ENCODE peak calls at places on chromosomes 1 and 21, in ten cellular contexts. Q is CD4-positive, CD25-positive, alpha-beta regulatory T cell; B is iPS DF 6.9; U is substantia nigra; T is endothelial cell of umbilical vein; Z is astrocyte; E is tibial nerve; L is foreskin keratinocyte; J is left ventricle myocardium inferior; G is uterus. A is an unnamed sample.

GRCh38 chr1:147245586-147246021 is 3.1 kb downstream of the CHD1L start:
- DNase-seq in J (no peak), E (no peak), G (no peak), L (no peak), B (no peak), Z (no peak), T (no peak), U (no peak), Q (no peak), A (no peak)

GRCh38 chr1:88877382-88877825 is 14.0 kb downstream of the GTF2B start:
- DNase-seq in L (peak), J (no peak), G (no peak), Z (peak), T (peak), Q (no peak), U (no peak), E (no peak), B (no peak), A (no peak)

GRCh38 chr1:154812911-154813816 is 56.9 kb downstream of the KCNN3 start:
- DNase-seq in Q (no peak), U (no peak), B (no peak), J (peak), G (peak), T (no peak), Z (peak), L (peak), E (no peak), A (peak)

GRCh38 chr1:56326056-56326455 is 253.3 kb downstream of the PLPP3 start:
- DNase-seq in U (no peak), L (no peak), Z (peak), Q (no peak), J (no peak), T (peak), E (no peak), G (no peak), B (no peak), A (no peak)

GRCh38 chr21:27776925-27777553 is 810.2 kb upstream of the ADAMTS5 start:
- DNase-seq in J (peak), T (no peak), L (no peak), Z (no peak), E (no peak), G (peak), U (no peak), B (no peak), Q (no peak), A (peak)

GRCh38 chr1:164504699-164505098 is 54.3 kb upstream of the PBX1 start:
- DNase-seq in B (no peak), G (no peak), J (no peak), U (no peak), E (no peak), Z (no peak), L (peak), T (no peak), Q (no peak), A (no peak)

GRCh38 chr1:183096889-183097288 is 73.7 kb downstream of the LAMC1 start:
- DNase-seq in E (no peak), G (peak), J (no peak), T (no peak), Q (no peak), Z (peak), B (no peak), U (no peak), L (no peak), A (no peak)

GRCh38 chr1:201042663-201043461 is 19.3 kb upstream of the KIF21B start:
- DNase-seq in Q (peak), G (peak), L (peak), E (peak), J (peak), Z (peak), B (no peak), U (peak), T (peak), A (peak)

GRCh38 chr1:229035054-229035747 is 235.7 kb upstream of the RAB4A start:
- DNase-seq in G (no peak), E (no peak), U (no peak), T (no peak), B (no peak), Q (no peak), J (no peak), Z (no peak), L (no peak), A (no peak)

GRCh38 chr1:62304975-62305374 is 14.3 kb downstream of the KANK4 start:
- DNase-seq in G (no peak), Z (no peak), U (no peak), T (no peak), B (no peak), L (no peak), Q (no peak), J (no peak), E (no peak), A (no peak)

GRCh38 chr1:62306065-62306464 is 13.2 kb downstream of the KANK4 start:
- DNase-seq in L (no peak), Q (no peak), B (no peak), U (no peak), E (no peak), Z (no peak), J (no peak), G (no peak), T (no peak), A (no peak)

GRCh38 chr1:62307516-62308492 is 11.4 kb downstream of the KANK4 start:
- DNase-seq in Q (no peak), E (no peak), Z (no peak), U (no peak), T (no peak), J (no peak), L (no peak), G (no peak), B (no peak), A (no peak)

GRCh38 chr1:62301726-62302390 is 17.4 kb downstream of the KANK4 start:
- DNase-seq in B (no peak), Q (no peak), T (no peak), G (no peak), Z (no peak), J (no peak), E (no peak), L (no peak), U (no peak), A (no peak)

GRCh38 chr1:62304515-62304914 is 14.7 kb downstream of the KANK4 start:
- DNase-seq in Z (no peak), T (no peak), G (no peak), U (no peak), E (no peak), L (no peak), B (no peak), Q (no peak), J (no peak), A (no peak)
- H3K27ac ChIP-seq in Z (no peak), T (no peak), G (no peak), U (no peak), E (peak), L (no peak), B (no peak), Q (no peak), J (no peak), A (no peak)

GRCh38 chr1:205144046-205144720 is 22.4 kb upstream of the RBBP5 start:
- DNase-seq in U (no peak), J (no peak), G (no peak), T (no peak), E (no peak), L (no peak), Q (no peak), Z (no peak), B (no peak), A (no peak)
- H3K27ac ChIP-seq in U (no peak), J (peak), G (no peak), T (peak), E (no peak), L (no peak), Q (no peak), Z (peak), B (no peak), A (no peak)

GRCh38 chr1:71081697-71082080 is 854 bp upstream of the ZRANB2 start:
- DNase-seq in B (no peak), Q (no peak), G (peak), Z (no peak), L (no peak), U (no peak), E (no peak), J (peak), T (no peak), A (peak)
- H3K27ac ChIP-seq in B (no peak), Q (peak), G (peak), Z (peak), L (peak), U (no peak), E (peak), J (peak), T (no peak), A (no peak)

GRCh38 chr1:227778401-227778947 is 37.0 kb upstream of the PRSS38 start:
- DNase-seq in G (no peak), E (peak), Z (peak), B (no peak), Q (no peak), U (no peak), J (no peak), T (no peak), L (no peak), A (no peak)

GRCh38 chr1:227779021-227779441 is 36.4 kb upstream of the PRSS38 start:
- DNase-seq in B (no peak), J (no peak), G (no peak), L (no peak), Z (no peak), Q (no peak), U (no peak), T (no peak), E (peak), A (no peak)

GRCh38 chr1:227780101-227781044 is 35.1 kb upstream of the PRSS38 start:
- DNase-seq in Q (no peak), E (peak), G (no peak), U (no peak), T (no peak), Z (no peak), J (no peak), L (no peak), B (no peak), A (no peak)

GRCh38 chr1:227781314-227781930 is 34.1 kb upstream of the PRSS38 start:
- DNase-seq in T (no peak), G (no peak), B (no peak), Z (no peak), E (no peak), U (no peak), L (no peak), J (no peak), Q (no peak), A (no peak)

DNA sequence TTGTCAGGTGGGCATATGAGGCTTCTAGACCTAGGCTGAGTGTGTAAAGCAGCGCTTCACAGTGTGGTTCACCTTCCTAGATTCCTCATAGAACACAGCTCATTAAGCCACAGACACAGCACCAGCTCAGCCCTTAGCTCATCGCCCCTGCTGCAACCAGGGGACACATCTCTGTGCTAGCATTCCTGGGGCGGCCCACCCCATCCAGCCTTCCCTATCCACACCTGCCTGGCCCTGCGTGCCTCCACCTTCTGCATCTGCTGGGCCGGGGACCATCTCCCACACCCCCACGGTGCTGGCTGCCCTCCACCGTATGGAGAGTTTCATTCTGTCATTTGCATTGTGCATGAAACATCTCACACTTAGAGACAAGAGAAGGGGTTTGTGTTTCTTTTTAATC is 35.8 kb upstream of the PRSS38 start:
- DNase-seq in B (no peak), T (no peak), Q (no peak), U (no peak), G (no peak), E (peak), Z (no peak), J (no peak), L (no peak), A (no peak)
- H3K27ac ChIP-seq in B (no peak), T (no peak), Q (no peak), U (no peak), G (no peak), E (no peak), Z (no peak), J (no peak), L (no peak), A (no peak)

GRCh38 chr1:67463298-67463960 is 33.2 kb upstream of the SERBP1 start:
- DNase-seq in E (no peak), U (no peak), G (no peak), B (no peak), J (no peak), Q (no peak), T (no peak), L (no peak), Z (no peak), A (no peak)
- H3K27ac ChIP-seq in E (no peak), U (no peak), G (no peak), B (no peak), J (peak), Q (no peak), T (no peak), L (no peak), Z (no peak), A (no peak)

DNA sequence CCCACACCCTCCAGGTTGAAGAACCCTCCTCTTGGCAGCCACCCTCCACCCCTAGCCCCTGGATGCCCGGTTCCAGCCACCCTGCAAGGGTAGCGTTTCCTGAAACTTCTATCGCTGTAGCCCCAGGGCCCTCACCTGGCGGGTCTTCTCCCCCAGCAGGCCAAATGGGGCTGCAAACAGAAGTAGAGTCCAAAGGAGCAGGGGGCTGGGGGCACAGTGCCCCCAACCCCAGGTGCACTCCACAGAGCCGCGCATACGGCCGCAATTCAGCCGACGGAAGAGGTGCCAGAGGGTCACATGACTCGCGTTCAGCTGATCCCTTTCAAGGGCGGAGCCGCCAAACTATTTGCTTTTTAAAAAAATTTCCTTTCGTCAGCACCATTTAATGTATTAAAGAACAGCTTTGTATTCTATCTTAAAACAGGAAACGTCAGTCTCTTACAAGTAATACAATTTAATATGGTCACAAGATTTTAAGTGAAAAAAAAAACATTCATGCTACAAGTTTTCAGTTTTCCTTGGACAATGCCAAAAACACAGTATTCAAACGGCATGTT is at the start of gene GLMP:
- DNase-seq in J (peak), G (peak), U (peak), L (no peak), Q (peak), B (no peak), T (peak), Z (peak), E (peak), A (peak)
- H3K27ac ChIP-seq in J (peak), G (peak), U (peak), L (peak), Q (peak), B (no peak), T (peak), Z (peak), E (peak), A (peak)

DNA sequence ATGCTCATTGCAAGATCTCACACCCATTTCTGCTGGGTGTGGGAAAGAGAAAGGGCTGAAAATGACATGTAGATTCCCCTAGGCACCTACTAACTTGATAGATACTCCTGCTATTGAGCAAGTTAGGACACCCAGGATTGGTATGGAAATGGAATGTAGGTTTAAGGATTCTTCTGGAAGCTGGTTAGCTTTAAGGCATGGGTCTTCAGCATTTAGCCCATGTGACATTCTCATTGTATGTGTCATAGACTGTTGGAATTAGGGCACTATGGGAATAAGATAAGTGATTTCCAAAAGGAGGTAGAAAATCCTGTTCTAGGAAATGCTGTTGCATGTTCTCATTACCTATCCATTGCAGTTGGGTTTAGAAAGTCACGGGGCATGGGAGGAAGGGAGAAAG is 76.2 kb downstream of the DISC1 start:
- DNase-seq in U (no peak), G (no peak), E (no peak), J (no peak), B (no peak), L (peak), Q (no peak), T (no peak), Z (peak), A (no peak)
- H3K27ac ChIP-seq in U (no peak), G (no peak), E (no peak), J (no peak), B (no peak), L (no peak), Q (no peak), T (no peak), Z (no peak), A (no peak)